ENCODE peak calls at places on chromosomes 5 and 9, in eight cellular contexts. X, E, R, L, P, Z, F and T are unnamed samples.

GRCh38 chr9:134563397-134563796 is 78.2 kb upstream of the COL5A1 start:
- DNase-seq in X (no peak), E (no peak), R (no peak), L (no peak), P (no peak), Z (no peak), F (no peak), T (no peak)

GRCh38 chr9:135559606-135560005 is 1.9 kb upstream of the PAEP start:
- DNase-seq in X (no peak), E (no peak), R (no peak), L (no peak), P (no peak), Z (no peak), F (no peak), T (no peak)

GRCh38 chr5:143023447-143024096 is 253.4 kb downstream of the ARHGAP26 start:
- DNase-seq in X (peak; percentile 52), E (no peak), R (no peak), L (no peak), P (no peak), Z (no peak), F (peak; percentile 87), T (no peak)

GRCh38 chr9:21031091-21031817 is at the start of gene HACD4:
- DNase-seq in X (peak; percentile 68), E (no peak), R (peak; percentile 57), L (no peak), P (no peak), Z (peak; percentile 48), F (peak; percentile 27), T (peak; percentile 13)

GRCh38 chr9:21070887-21071286 is 6.9 kb downstream of the IFNB1 start:
- DNase-seq in X (no peak), E (no peak), R (no peak), L (no peak), P (no peak), Z (no peak), F (no peak), T (no peak)

GRCh38 chr5:3912790-3913189 is 317.2 kb downstream of the IRX1 start:
- DNase-seq in X (no peak), E (no peak), R (no peak), L (no peak), P (no peak), Z (no peak), F (no peak), T (no peak)

GRCh38 chr9:19948021-19948420 is 159.2 kb upstream of the SLC24A2 start:
- DNase-seq in X (no peak), E (no peak), R (no peak), L (no peak), P (no peak), Z (no peak), F (no peak), T (no peak)

GRCh38 chr5:10595678-10596309 is 31.9 kb downstream of the ANKRD33B start:
- DNase-seq in X (no peak), E (peak; percentile 74), R (no peak), L (peak; percentile 75), P (peak; percentile 24), Z (peak; percentile 92), F (no peak), T (peak; percentile 93)

GRCh38 chr5:143001764-143002351 is 231.7 kb downstream of the ARHGAP26 start:
- DNase-seq in X (no peak), E (no peak), R (no peak), L (no peak), P (no peak), Z (no peak), F (no peak), T (peak; percentile 54)

GRCh38 chr9:110059461-110059860 is 148.5 kb downstream of the C9orf152 start:
- DNase-seq in X (no peak), E (no peak), R (no peak), L (no peak), P (no peak), Z (no peak), F (no peak), T (peak; percentile 69)

GRCh38 chr5:157608972-157609565 is 33.5 kb upstream of the ADAM19 start:
- DNase-seq in X (no peak), E (no peak), R (no peak), L (no peak), P (no peak), Z (no peak), F (no peak), T (no peak)

GRCh38 chr9:6692891-6693361 is 47.4 kb upstream of the GLDC start:
- DNase-seq in X (no peak), E (no peak), R (no peak), L (no peak), P (no peak), Z (no peak), F (no peak), T (no peak)
- H3K4me2 ChIP-seq in X (no peak overlapping the region), E (no peak overlapping the region), R (peak overlapping the region; percentile 57), L (no peak overlapping the region), P (no peak overlapping the region), Z (no peak overlapping the region), F (peak overlapping the region; percentile 59), T (no peak overlapping the region)

GRCh38 chr9:91443994-91444392 is 20.4 kb upstream of the NFIL3 start:
- DNase-seq in X (no peak), E (no peak), R (no peak), L (no peak), P (no peak), Z (no peak), F (no peak), T (no peak)

GRCh38 chr9:91445135-91445534 is 21.5 kb upstream of the NFIL3 start:
- DNase-seq in X (no peak), E (no peak), R (no peak), L (no peak), P (no peak), Z (no peak), F (no peak), T (no peak)

GRCh38 chr9:91443321-91443993 is 19.8 kb upstream of the NFIL3 start:
- DNase-seq in X (no peak), E (no peak), R (no peak), L (no peak), P (no peak), Z (no peak), F (no peak), T (no peak)
- TF ChIP-seq MAX in X (no peak), E (no peak), R (no peak), L (no peak), P (no peak), Z (no peak), F (no peak), T (no peak)

GRCh38 chr9:22079873-22080341 is 70.8 kb upstream of the CDKN2B start:
- DNase-seq in X (no peak), E (no peak), R (no peak), L (no peak), P (no peak), Z (no peak), F (peak; percentile 40), T (no peak)
- H3K4me2 ChIP-seq in X (no peak overlapping the region), E (no peak overlapping the region), R (no peak overlapping the region), L (no peak overlapping the region), P (no peak overlapping the region), Z (no peak overlapping the region), F (peak overlapping the region; percentile 35), T (no peak overlapping the region)

GRCh38 chr5:125928663-125929062 is 494.5 kb upstream of the GRAMD2B start:
- DNase-seq in X (no peak), E (no peak), R (no peak), L (no peak), P (no peak), Z (no peak), F (peak; percentile 11), T (no peak)
- TF ChIP-seq MAX in X (no peak), E (no peak), R (no peak), L (no peak), P (no peak), Z (no peak), F (no peak), T (no peak)

GRCh38 chr5:72294473-72294872 is 25.6 kb downstream of the MRPS27 start:
- DNase-seq in X (no peak), E (no peak), R (no peak), L (no peak), P (no peak), Z (no peak), F (no peak), T (no peak)
- H3K4me2 ChIP-seq in X (no peak overlapping the region), E (no peak overlapping the region), R (no peak overlapping the region), L (no peak overlapping the region), P (peak overlapping the region; percentile 46), Z (no peak overlapping the region), F (peak overlapping the region; percentile 68), T (no peak overlapping the region)

GRCh38 chr9:214488-215448 is at the start of gene DOCK8:
- DNase-seq in X (peak; percentile 32), E (peak; percentile 88), R (no peak), L (peak; percentile 35), P (peak; percentile 31), Z (peak; percentile 43), F (no peak), T (peak; percentile 24)
- TF ChIP-seq MAX in X (no peak), E (peak; percentile 51), R (peak; percentile 69), L (peak; percentile 37), P (peak; percentile 54), Z (no peak), F (no peak), T (no peak)

GRCh38 chr9:130328349-130328801 is 62.8 kb downstream of the HMCN2 start:
- DNase-seq in X (no peak), E (no peak), R (no peak), L (no peak), P (no peak), Z (no peak), F (no peak), T (no peak)
- H3K4me2 ChIP-seq in X (peak overlapping the region; percentile 41), E (no peak overlapping the region), R (no peak overlapping the region), L (peak overlapping the region; percentile 52), P (no peak overlapping the region), Z (no peak overlapping the region), F (no peak overlapping the region), T (no peak overlapping the region)

GRCh38 chr5:174453690-174454089 is 270.7 kb upstream of the MSX2 start:
- DNase-seq in X (peak; percentile 25), E (no peak), R (no peak), L (no peak), P (no peak), Z (no peak), F (no peak), T (no peak)
- TF ChIP-seq MAX in X (no peak), E (no peak), R (no peak), L (no peak), P (no peak), Z (no peak), F (no peak), T (no peak)

GRCh38 chr9:117411547-117411946 is 3.3 kb downstream of the ASTN2 start:
- DNase-seq in X (peak; percentile 74), E (peak; percentile 1), R (no peak), L (no peak), P (peak; percentile 18), Z (peak; percentile 50), F (no peak), T (no peak)
- H3K4me2 ChIP-seq in X (no peak overlapping the region), E (no peak overlapping the region), R (no peak overlapping the region), L (no peak overlapping the region), P (no peak overlapping the region), Z (no peak overlapping the region), F (no peak overlapping the region), T (no peak overlapping the region)

GRCh38 chr9:14349141-14349817 is 35.3 kb upstream of the NFIB start:
- DNase-seq in X (peak; percentile 11), E (no peak), R (no peak), L (no peak), P (no peak), Z (no peak), F (no peak), T (peak; percentile 37)
- TF ChIP-seq MAX in X (no peak), E (no peak), R (no peak), L (no peak), P (no peak), Z (no peak), F (no peak), T (no peak)